ENCODE peak calls at places on chromosomes 1 and 21, in eight cellular contexts. One of them, this sample, is unnamed. For H3K27me3, the result is how much of the 10 kb centered on the place peaks cover.

GRCh38 chr21:24112020-24112419 is 1495.3 kb downstream of the MRPL39 start:
- DNase-seq in neural progenitor cell: no peak
- DNase-seq in heart right ventricle: no peak
- DNase-seq in IMR-90: peak
- DNase-seq in sigmoid colon: no peak
- DNase-seq in transverse colon: no peak
- DNase-seq in cardiac muscle cell: peak
- DNase-seq in bronchial epithelial cell: no peak
- DNase-seq in this sample: no peak

GRCh38 chr21:45067462-45068285 is 6.7 kb upstream of the ADARB1 start:
- DNase-seq in neural progenitor cell: no peak
- DNase-seq in heart right ventricle: no peak
- DNase-seq in IMR-90: no peak
- DNase-seq in sigmoid colon: no peak
- DNase-seq in transverse colon: no peak
- DNase-seq in cardiac muscle cell: no peak
- DNase-seq in bronchial epithelial cell: no peak
- DNase-seq in this sample: no peak

GRCh38 chr1:235502601-235503332 is 1.5 kb downstream of the B3GALNT2 start:
- DNase-seq in neural progenitor cell: no peak
- DNase-seq in heart right ventricle: no peak
- DNase-seq in IMR-90: peak
- DNase-seq in sigmoid colon: no peak
- DNase-seq in transverse colon: no peak
- DNase-seq in cardiac muscle cell: peak
- DNase-seq in bronchial epithelial cell: peak
- DNase-seq in this sample: peak

GRCh38 chr21:14762734-14763694 is 216.9 kb upstream of the SAMSN1 start:
- DNase-seq in neural progenitor cell: no peak
- DNase-seq in heart right ventricle: no peak
- DNase-seq in IMR-90: no peak
- DNase-seq in sigmoid colon: no peak
- DNase-seq in transverse colon: no peak
- DNase-seq in cardiac muscle cell: no peak
- DNase-seq in bronchial epithelial cell: no peak
- DNase-seq in this sample: no peak

GRCh38 chr21:42513151-42513984 is at the start of gene SLC37A1:
- DNase-seq in neural progenitor cell: peak
- DNase-seq in heart right ventricle: no peak
- DNase-seq in IMR-90: no peak
- DNase-seq in sigmoid colon: peak
- DNase-seq in transverse colon: no peak
- DNase-seq in cardiac muscle cell: no peak
- DNase-seq in bronchial epithelial cell: no peak
- DNase-seq in this sample: peak

GRCh38 chr21:36877741-36878140 is 88.7 kb downstream of the HLCS start:
- DNase-seq in neural progenitor cell: no peak
- DNase-seq in heart right ventricle: no peak
- DNase-seq in IMR-90: no peak
- DNase-seq in sigmoid colon: no peak
- DNase-seq in transverse colon: no peak
- DNase-seq in cardiac muscle cell: no peak
- DNase-seq in bronchial epithelial cell: no peak
- DNase-seq in this sample: no peak

GRCh38 chr1:77139389-77139788 is 79.8 kb downstream of the PIGK start:
- DNase-seq in neural progenitor cell: no peak
- DNase-seq in heart right ventricle: no peak
- DNase-seq in IMR-90: no peak
- DNase-seq in sigmoid colon: no peak
- DNase-seq in transverse colon: no peak
- DNase-seq in cardiac muscle cell: no peak
- DNase-seq in bronchial epithelial cell: no peak
- DNase-seq in this sample: no peak

GRCh38 chr1:85330711-85331290 is 54.4 kb upstream of the BCL10 start:
- DNase-seq in neural progenitor cell: no peak
- DNase-seq in heart right ventricle: peak
- DNase-seq in IMR-90: peak
- DNase-seq in sigmoid colon: no peak
- DNase-seq in transverse colon: no peak
- DNase-seq in cardiac muscle cell: peak
- DNase-seq in bronchial epithelial cell: peak
- DNase-seq in this sample: no peak

GRCh38 chr1:116537439-116537838 is 33.4 kb downstream of the CD58 start:
- DNase-seq in neural progenitor cell: no peak
- DNase-seq in heart right ventricle: no peak
- DNase-seq in IMR-90: peak
- DNase-seq in sigmoid colon: no peak
- DNase-seq in transverse colon: no peak
- DNase-seq in cardiac muscle cell: peak
- DNase-seq in bronchial epithelial cell: peak
- DNase-seq in this sample: no peak

GRCh38 chr21:42596657-42597056 is 56.8 kb upstream of the PDE9A start:
- DNase-seq in neural progenitor cell: no peak
- DNase-seq in heart right ventricle: no peak
- DNase-seq in IMR-90: no peak
- DNase-seq in sigmoid colon: no peak
- DNase-seq in transverse colon: no peak
- DNase-seq in cardiac muscle cell: no peak
- DNase-seq in bronchial epithelial cell: no peak
- DNase-seq in this sample: no peak

GRCh38 chr1:9194024-9194423 is 40.5 kb upstream of the H6PD start:
- DNase-seq in neural progenitor cell: no peak
- DNase-seq in heart right ventricle: no peak
- DNase-seq in IMR-90: no peak
- DNase-seq in sigmoid colon: no peak
- DNase-seq in transverse colon: no peak
- DNase-seq in cardiac muscle cell: no peak
- DNase-seq in bronchial epithelial cell: peak
- DNase-seq in this sample: peak

GRCh38 chr1:35717911-35718476 is 690 bp downstream of the C1orf216 start:
- DNase-seq in neural progenitor cell: peak
- DNase-seq in heart right ventricle: peak
- DNase-seq in IMR-90: peak
- DNase-seq in sigmoid colon: peak
- DNase-seq in transverse colon: peak
- DNase-seq in cardiac muscle cell: peak
- DNase-seq in bronchial epithelial cell: peak
- DNase-seq in this sample: peak

GRCh38 chr1:73813726-73814125 is 384.2 kb downstream of the LRRIQ3 start:
- DNase-seq in neural progenitor cell: peak
- DNase-seq in heart right ventricle: no peak
- DNase-seq in IMR-90: no peak
- DNase-seq in sigmoid colon: no peak
- DNase-seq in transverse colon: no peak
- DNase-seq in cardiac muscle cell: no peak
- DNase-seq in bronchial epithelial cell: peak
- DNase-seq in this sample: no peak

GRCh38 chr1:112507336-112507735 is 1.4 kb upstream of the WNT2B start:
- DNase-seq in neural progenitor cell: no peak
- DNase-seq in heart right ventricle: no peak
- DNase-seq in IMR-90: no peak
- DNase-seq in sigmoid colon: no peak
- DNase-seq in transverse colon: no peak
- DNase-seq in cardiac muscle cell: no peak
- DNase-seq in bronchial epithelial cell: no peak
- DNase-seq in this sample: no peak

GRCh38 chr1:156885314-156885713 is 8.2 kb upstream of the PEAR1 start:
- DNase-seq in neural progenitor cell: no peak
- DNase-seq in heart right ventricle: no peak
- DNase-seq in IMR-90: no peak
- DNase-seq in sigmoid colon: no peak
- DNase-seq in transverse colon: no peak
- DNase-seq in cardiac muscle cell: no peak
- DNase-seq in bronchial epithelial cell: no peak
- DNase-seq in this sample: no peak
- H3K27me3 ChIP-seq in neural progenitor cell: under half
- H3K27me3 ChIP-seq in heart right ventricle: under half
- H3K27me3 ChIP-seq in IMR-90: half or more
- H3K27me3 ChIP-seq in sigmoid colon: under half
- H3K27me3 ChIP-seq in transverse colon: under half
- H3K27me3 ChIP-seq in cardiac muscle cell: under half
- H3K27me3 ChIP-seq in bronchial epithelial cell: under half
- H3K27me3 ChIP-seq in this sample: under half

DNA sequence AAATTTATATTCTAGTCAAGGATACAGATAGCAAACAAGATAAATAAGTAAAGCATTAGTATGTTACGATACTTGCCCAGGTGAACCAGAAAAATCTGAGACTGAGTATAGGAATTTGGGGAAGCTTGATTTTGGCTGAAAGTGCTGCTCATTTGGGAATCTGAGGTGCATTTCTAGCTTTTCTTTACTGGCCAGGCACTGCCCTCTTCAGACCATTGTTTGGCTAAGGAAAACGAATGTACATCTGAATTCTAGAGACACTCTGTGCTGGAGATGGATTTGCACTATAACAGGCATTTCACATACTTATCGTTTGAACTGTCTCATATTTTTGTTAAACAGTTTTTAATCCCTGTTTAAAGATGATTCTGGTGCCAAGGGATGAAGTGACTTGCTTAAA is 23.4 kb downstream of the ARID1A start:
- DNase-seq in neural progenitor cell: no peak
- DNase-seq in heart right ventricle: no peak
- DNase-seq in IMR-90: no peak
- DNase-seq in sigmoid colon: no peak
- DNase-seq in transverse colon: no peak
- DNase-seq in cardiac muscle cell: no peak
- DNase-seq in bronchial epithelial cell: no peak
- DNase-seq in this sample: no peak
- TF ChIP-seq CTCF in neural progenitor cell: no peak
- TF ChIP-seq CTCF in heart right ventricle: no peak
- TF ChIP-seq CTCF in IMR-90: peak
- TF ChIP-seq CTCF in sigmoid colon: no peak
- TF ChIP-seq CTCF in transverse colon: no peak
- TF ChIP-seq CTCF in cardiac muscle cell: no peak
- TF ChIP-seq CTCF in bronchial epithelial cell: no peak
- TF ChIP-seq CTCF in this sample: peak

DNA sequence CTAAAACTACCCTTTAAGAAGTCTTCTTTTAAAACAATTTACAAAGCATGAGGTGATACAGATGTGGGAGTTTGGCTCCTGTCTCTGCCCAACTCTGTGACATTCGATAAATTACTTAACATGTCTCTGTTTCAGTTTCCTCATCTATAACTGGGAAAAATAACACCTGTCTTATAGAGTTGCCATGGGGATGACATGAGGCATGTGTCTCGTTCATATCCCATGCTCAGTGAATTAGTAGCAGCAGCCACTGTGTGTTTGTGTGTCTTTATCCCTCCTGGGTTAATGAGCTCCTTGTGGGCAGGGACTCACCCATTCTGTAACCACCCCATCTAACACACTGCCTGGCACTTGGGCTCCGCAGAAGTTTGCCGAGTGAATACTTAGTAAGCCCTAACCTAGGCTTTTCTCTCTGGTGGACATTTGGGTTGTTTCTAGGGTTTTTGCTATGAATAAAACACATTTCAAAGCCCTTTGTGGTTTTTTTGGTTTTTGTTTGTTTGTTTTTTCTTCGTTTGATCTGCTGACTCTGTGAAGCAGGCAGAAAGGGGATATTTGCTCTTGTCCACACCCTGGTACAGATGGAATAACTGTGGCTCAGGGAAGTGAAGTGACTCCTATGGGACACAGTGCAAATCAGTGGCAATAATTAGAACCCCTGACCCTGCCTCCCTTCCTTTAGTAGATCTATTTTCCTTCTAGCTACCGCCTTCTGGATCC is 797 bp upstream of the KCNJ9 start:
- DNase-seq in neural progenitor cell: no peak
- DNase-seq in heart right ventricle: no peak
- DNase-seq in IMR-90: no peak
- DNase-seq in sigmoid colon: no peak
- DNase-seq in transverse colon: no peak
- DNase-seq in cardiac muscle cell: no peak
- DNase-seq in bronchial epithelial cell: no peak
- DNase-seq in this sample: no peak
- H3K27me3 ChIP-seq in neural progenitor cell: half or more
- H3K27me3 ChIP-seq in heart right ventricle: under half
- H3K27me3 ChIP-seq in IMR-90: half or more
- H3K27me3 ChIP-seq in sigmoid colon: under half
- H3K27me3 ChIP-seq in transverse colon: half or more
- H3K27me3 ChIP-seq in cardiac muscle cell: half or more
- H3K27me3 ChIP-seq in bronchial epithelial cell: under half
- H3K27me3 ChIP-seq in this sample: under half

GRCh38 chr1:160537714-160538665 is 14.9 kb upstream of the SLAMF6 start:
- DNase-seq in neural progenitor cell: no peak
- DNase-seq in heart right ventricle: no peak
- DNase-seq in IMR-90: no peak
- DNase-seq in sigmoid colon: no peak
- DNase-seq in transverse colon: no peak
- DNase-seq in cardiac muscle cell: no peak
- DNase-seq in bronchial epithelial cell: no peak
- DNase-seq in this sample: no peak

GRCh38 chr1:160540859-160541233 is 17.8 kb upstream of the SLAMF6 start:
- DNase-seq in neural progenitor cell: no peak
- DNase-seq in heart right ventricle: no peak
- DNase-seq in IMR-90: no peak
- DNase-seq in sigmoid colon: no peak
- DNase-seq in transverse colon: no peak
- DNase-seq in cardiac muscle cell: no peak
- DNase-seq in bronchial epithelial cell: no peak
- DNase-seq in this sample: no peak

GRCh38 chr1:160539896-160540858 is 17.1 kb upstream of the SLAMF6 start:
- DNase-seq in neural progenitor cell: no peak
- DNase-seq in heart right ventricle: peak
- DNase-seq in IMR-90: no peak
- DNase-seq in sigmoid colon: no peak
- DNase-seq in transverse colon: peak
- DNase-seq in cardiac muscle cell: peak
- DNase-seq in bronchial epithelial cell: no peak
- DNase-seq in this sample: no peak

GRCh38 chr1:160538985-160539651 is 16.1 kb upstream of the SLAMF6 start:
- DNase-seq in neural progenitor cell: no peak
- DNase-seq in heart right ventricle: no peak
- DNase-seq in IMR-90: no peak
- DNase-seq in sigmoid colon: no peak
- DNase-seq in transverse colon: peak
- DNase-seq in cardiac muscle cell: no peak
- DNase-seq in bronchial epithelial cell: peak
- DNase-seq in this sample: peak

DNA sequence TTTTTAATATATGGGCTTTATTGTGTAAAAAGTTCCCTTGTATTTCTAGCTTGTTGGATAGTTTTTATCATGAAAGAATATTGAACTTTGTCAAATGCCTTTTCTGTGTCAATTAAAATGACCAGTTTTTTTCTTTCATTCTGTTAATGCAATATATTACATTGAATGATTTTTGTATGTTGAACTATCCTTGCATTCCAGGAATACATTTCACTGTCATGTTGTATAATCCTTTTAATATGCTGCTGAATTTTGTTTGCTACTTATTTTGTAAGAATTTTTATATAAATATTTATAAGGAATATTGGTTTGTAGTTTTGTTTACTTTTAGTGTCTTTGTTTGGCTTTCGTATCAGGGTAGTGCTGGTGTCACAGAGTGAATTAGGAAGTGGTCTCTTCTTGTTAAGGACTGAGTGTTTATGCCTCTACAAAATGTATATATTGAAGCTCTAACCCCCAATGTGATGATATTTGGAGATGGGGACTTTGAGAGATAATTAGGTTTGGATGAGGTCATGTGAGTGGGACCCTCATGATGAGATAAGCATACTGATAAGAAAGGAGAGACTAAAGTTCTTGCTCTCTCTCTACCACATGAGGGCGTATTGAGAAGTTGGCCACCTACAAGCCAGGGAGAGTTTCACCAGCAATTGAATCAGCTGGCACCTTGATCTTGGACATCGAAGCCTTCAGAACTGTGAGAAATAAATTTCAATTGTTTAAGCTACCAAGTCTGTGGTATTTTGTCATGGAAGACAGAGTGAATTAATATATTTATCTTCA is 12.0 kb upstream of the SLAMF6 start:
- DNase-seq in neural progenitor cell: no peak
- DNase-seq in heart right ventricle: no peak
- DNase-seq in IMR-90: no peak
- DNase-seq in sigmoid colon: no peak
- DNase-seq in transverse colon: no peak
- DNase-seq in cardiac muscle cell: no peak
- DNase-seq in bronchial epithelial cell: no peak
- DNase-seq in this sample: no peak
- TF ChIP-seq CTCF in neural progenitor cell: peak
- TF ChIP-seq CTCF in heart right ventricle: no peak
- TF ChIP-seq CTCF in IMR-90: no peak
- TF ChIP-seq CTCF in sigmoid colon: no peak
- TF ChIP-seq CTCF in transverse colon: no peak
- TF ChIP-seq CTCF in cardiac muscle cell: no peak
- TF ChIP-seq CTCF in bronchial epithelial cell: no peak
- TF ChIP-seq CTCF in this sample: no peak

This sample was measured in Caco-2.